ENCODE peak calls at places on chromosomes 16 and 17, in ten cellular contexts. H, D, Q, J, S, W, I, O, P and A are unnamed samples.

GRCh38 chr16:85321856-85322271 is 209.6 kb upstream of the CIBAR2 start:
- DNase-seq in H (no peak), D (peak; percentile 97), Q (no peak), J (no peak), S (no peak), W (peak; percentile 95), I (peak; percentile 95), O (no peak), P (peak; percentile 96), A (peak; percentile 98)

GRCh38 chr17:71438631-71439146 is 682.1 kb upstream of the SOX9 start:
- DNase-seq in H (no peak), D (no peak), Q (peak; percentile 91), J (no peak), S (peak; percentile 58), W (peak; percentile 90), I (peak; percentile 74), O (peak; percentile 57), P (no peak), A (no peak)

GRCh38 chr16:67847064-67847861 is at the start of gene CENPT:
- DNase-seq in H (no peak), D (peak; percentile 81), Q (peak; percentile 57), J (peak; percentile 24), S (peak; percentile 28), W (no peak), I (no peak), O (no peak), P (peak; percentile 68), A (no peak)

GRCh38 chr16:78749745-78750268 is 650.4 kb downstream of the WWOX start:
- DNase-seq in H (no peak), D (no peak), Q (no peak), J (no peak), S (no peak), W (no peak), I (no peak), O (no peak), P (no peak), A (no peak)

GRCh38 chr16:55701442-55702319 is 45.9 kb downstream of the SLC6A2 start:
- DNase-seq in H (peak; percentile 66), D (peak; percentile 73), Q (peak; percentile 5), J (peak; percentile 23), S (peak; percentile 67), W (no peak), I (no peak), O (peak; percentile 46), P (peak; percentile 45), A (peak; percentile 7)

GRCh38 chr16:1494129-1494640 is 1.0 kb downstream of the TELO2 start:
- DNase-seq in H (peak; percentile 60), D (peak; percentile 81), Q (peak; percentile 10), J (no peak), S (peak; percentile 61), W (peak; percentile 42), I (peak; percentile 43), O (peak; percentile 69), P (peak; percentile 68), A (peak; percentile 25)

GRCh38 chr17:43673516-43674323 is 12.0 kb upstream of the MEOX1 start:
- DNase-seq in H (peak; percentile 92), D (peak; percentile 83), Q (peak; percentile 67), J (peak; percentile 69), S (peak; percentile 67), W (no peak), I (no peak), O (peak; percentile 82), P (peak; percentile 76), A (no peak)

GRCh38 chr17:78557598-78558039 is 19.6 kb downstream of the DNAH17 start:
- DNase-seq in H (no peak), D (no peak), Q (no peak), J (no peak), S (no peak), W (peak; percentile 44), I (no peak), O (peak; percentile 51), P (no peak), A (no peak)

GRCh38 chr17:69575346-69575761 is 160.9 kb downstream of the MAP2K6 start:
- DNase-seq in H (no peak), D (no peak), Q (no peak), J (no peak), S (no peak), W (peak; percentile 62), I (peak; percentile 78), O (no peak), P (no peak), A (no peak)